ENCODE peak calls at places on chromosome 19, in seven cellular contexts. One of them, this sample, is unnamed.

GRCh38 chr19:35404879-35405622 is 34.2 kb downstream of the GPR42 start:
- DNase-seq in AG04450: peak
- DNase-seq in ACHN: peak
- DNase-seq in head of caudate nucleus: no peak
- DNase-seq in AML-193: no peak
- DNase-seq in mesenteric fat pad: no peak
- DNase-seq in activated CD8-positive, alpha-beta memory T cell treated with anti-CD3 and anti-CD28 coated beads, Interleukin-2, amount 50 U/mL, for 48 hours: peak
- DNase-seq in this sample: peak

GRCh38 chr19:19909654-19910053 is 8.9 kb downstream of the ZNF93 start:
- DNase-seq in AG04450: no peak
- DNase-seq in mesenteric fat pad: no peak
- DNase-seq in activated CD8-positive, alpha-beta memory T cell treated with anti-CD3 and anti-CD28 coated beads, Interleukin-2, amount 50 U/mL, for 48 hours: no peak
- DNase-seq in head of caudate nucleus: no peak
- DNase-seq in AML-193: no peak
- DNase-seq in ACHN: no peak
- DNase-seq in this sample: no peak

GRCh38 chr19:7870571-7871279 is 3.5 kb downstream of the PRR36 start:
- DNase-seq in AML-193: peak
- DNase-seq in AG04450: no peak
- DNase-seq in mesenteric fat pad: no peak
- DNase-seq in ACHN: peak
- DNase-seq in head of caudate nucleus: peak
- DNase-seq in activated CD8-positive, alpha-beta memory T cell treated with anti-CD3 and anti-CD28 coated beads, Interleukin-2, amount 50 U/mL, for 48 hours: peak
- DNase-seq in this sample: no peak

GRCh38 chr19:5166262-5166661 is 174.3 kb downstream of the PTPRS start:
- DNase-seq in activated CD8-positive, alpha-beta memory T cell treated with anti-CD3 and anti-CD28 coated beads, Interleukin-2, amount 50 U/mL, for 48 hours: no peak
- DNase-seq in head of caudate nucleus: no peak
- DNase-seq in ACHN: no peak
- DNase-seq in AML-193: no peak
- DNase-seq in AG04450: no peak
- DNase-seq in mesenteric fat pad: no peak
- DNase-seq in this sample: peak

GRCh38 chr19:8615813-8616596 is 5.5 kb upstream of the ADAMTS10 start:
- DNase-seq in ACHN: peak
- DNase-seq in AG04450: no peak
- DNase-seq in head of caudate nucleus: peak
- DNase-seq in AML-193: peak
- DNase-seq in activated CD8-positive, alpha-beta memory T cell treated with anti-CD3 and anti-CD28 coated beads, Interleukin-2, amount 50 U/mL, for 48 hours: peak
- DNase-seq in mesenteric fat pad: no peak
- DNase-seq in this sample: no peak

GRCh38 chr19:34661357-34661756 is 15.6 kb downstream of the SCGB2B2 start:
- DNase-seq in mesenteric fat pad: no peak
- DNase-seq in activated CD8-positive, alpha-beta memory T cell treated with anti-CD3 and anti-CD28 coated beads, Interleukin-2, amount 50 U/mL, for 48 hours: no peak
- DNase-seq in head of caudate nucleus: no peak
- DNase-seq in AG04450: no peak
- DNase-seq in AML-193: no peak
- DNase-seq in ACHN: no peak
- DNase-seq in this sample: no peak

GRCh38 chr19:41537789-41538188 is 38.2 kb upstream of the CEACAM21 start:
- DNase-seq in activated CD8-positive, alpha-beta memory T cell treated with anti-CD3 and anti-CD28 coated beads, Interleukin-2, amount 50 U/mL, for 48 hours: no peak
- DNase-seq in AML-193: peak
- DNase-seq in head of caudate nucleus: no peak
- DNase-seq in mesenteric fat pad: no peak
- DNase-seq in AG04450: no peak
- DNase-seq in ACHN: no peak
- DNase-seq in this sample: no peak

GRCh38 chr19:19034204-19034624 is 811 bp downstream of the ARMC6 start:
- DNase-seq in activated CD8-positive, alpha-beta memory T cell treated with anti-CD3 and anti-CD28 coated beads, Interleukin-2, amount 50 U/mL, for 48 hours: peak
- DNase-seq in AML-193: peak
- DNase-seq in AG04450: no peak
- DNase-seq in mesenteric fat pad: no peak
- DNase-seq in head of caudate nucleus: peak
- DNase-seq in ACHN: peak
- DNase-seq in this sample: no peak

GRCh38 chr19:39759457-39760184 is 19.0 kb upstream of the LEUTX start:
- DNase-seq in AML-193: no peak
- DNase-seq in mesenteric fat pad: no peak
- DNase-seq in ACHN: no peak
- DNase-seq in head of caudate nucleus: no peak
- DNase-seq in AG04450: no peak
- DNase-seq in activated CD8-positive, alpha-beta memory T cell treated with anti-CD3 and anti-CD28 coated beads, Interleukin-2, amount 50 U/mL, for 48 hours: no peak
- DNase-seq in this sample: no peak

GRCh38 chr19:48511800-48512503 is at the start of gene LMTK3:
- DNase-seq in activated CD8-positive, alpha-beta memory T cell treated with anti-CD3 and anti-CD28 coated beads, Interleukin-2, amount 50 U/mL, for 48 hours: peak
- DNase-seq in head of caudate nucleus: peak
- DNase-seq in AG04450: no peak
- DNase-seq in ACHN: no peak
- DNase-seq in AML-193: no peak
- DNase-seq in mesenteric fat pad: no peak
- DNase-seq in this sample: no peak

GRCh38 chr19:54041969-54042606 is 21.6 kb downstream of the VSTM1 start:
- DNase-seq in AML-193: no peak
- DNase-seq in AG04450: no peak
- DNase-seq in head of caudate nucleus: no peak
- DNase-seq in ACHN: peak
- DNase-seq in mesenteric fat pad: no peak
- DNase-seq in activated CD8-positive, alpha-beta memory T cell treated with anti-CD3 and anti-CD28 coated beads, Interleukin-2, amount 50 U/mL, for 48 hours: no peak
- DNase-seq in this sample: no peak

GRCh38 chr19:50795665-50796073 is 5.5 kb downstream of the ACP4 start:
- DNase-seq in ACHN: no peak
- DNase-seq in AML-193: no peak
- DNase-seq in activated CD8-positive, alpha-beta memory T cell treated with anti-CD3 and anti-CD28 coated beads, Interleukin-2, amount 50 U/mL, for 48 hours: peak
- DNase-seq in head of caudate nucleus: no peak
- DNase-seq in mesenteric fat pad: no peak
- DNase-seq in AG04450: no peak
- DNase-seq in this sample: no peak

GRCh38 chr19:1206063-1206732 is 620 bp downstream of the STK11 start:
- DNase-seq in AG04450: no peak
- DNase-seq in AML-193: no peak
- DNase-seq in activated CD8-positive, alpha-beta memory T cell treated with anti-CD3 and anti-CD28 coated beads, Interleukin-2, amount 50 U/mL, for 48 hours: no peak
- DNase-seq in mesenteric fat pad: no peak
- DNase-seq in ACHN: no peak
- DNase-seq in head of caudate nucleus: no peak
- DNase-seq in this sample: no peak

GRCh38 chr19:50230379-50231351 is 27.2 kb downstream of the MYH14 start:
- DNase-seq in AML-193: no peak
- DNase-seq in ACHN: no peak
- DNase-seq in head of caudate nucleus: no peak
- DNase-seq in activated CD8-positive, alpha-beta memory T cell treated with anti-CD3 and anti-CD28 coated beads, Interleukin-2, amount 50 U/mL, for 48 hours: no peak
- DNase-seq in mesenteric fat pad: no peak
- DNase-seq in AG04450: no peak
- DNase-seq in this sample: no peak

GRCh38 chr19:55256562-55257460 is 2.0 kb downstream of the PPP6R1 start:
- DNase-seq in mesenteric fat pad: no peak
- DNase-seq in activated CD8-positive, alpha-beta memory T cell treated with anti-CD3 and anti-CD28 coated beads, Interleukin-2, amount 50 U/mL, for 48 hours: peak
- DNase-seq in AML-193: no peak
- DNase-seq in head of caudate nucleus: no peak
- DNase-seq in ACHN: no peak
- DNase-seq in AG04450: no peak
- DNase-seq in this sample: no peak

GRCh38 chr19:47854459-47854858 is 4.6 kb upstream of the TPRX2 start:
- DNase-seq in AG04450: no peak
- DNase-seq in activated CD8-positive, alpha-beta memory T cell treated with anti-CD3 and anti-CD28 coated beads, Interleukin-2, amount 50 U/mL, for 48 hours: no peak
- DNase-seq in mesenteric fat pad: no peak
- DNase-seq in head of caudate nucleus: no peak
- DNase-seq in AML-193: no peak
- DNase-seq in ACHN: no peak
- DNase-seq in this sample: no peak

GRCh38 chr19:53908933-53909415 is at the start of gene CACNG7:
- DNase-seq in activated CD8-positive, alpha-beta memory T cell treated with anti-CD3 and anti-CD28 coated beads, Interleukin-2, amount 50 U/mL, for 48 hours: no peak
- DNase-seq in ACHN: no peak
- DNase-seq in AML-193: no peak
- DNase-seq in mesenteric fat pad: no peak
- DNase-seq in head of caudate nucleus: peak
- DNase-seq in AG04450: no peak
- DNase-seq in this sample: no peak

GRCh38 chr19:11964496-11964857 is 363 bp upstream of the ZNF763 start:
- DNase-seq in activated CD8-positive, alpha-beta memory T cell treated with anti-CD3 and anti-CD28 coated beads, Interleukin-2, amount 50 U/mL, for 48 hours: no peak
- DNase-seq in ACHN: no peak
- DNase-seq in AML-193: no peak
- DNase-seq in head of caudate nucleus: no peak
- DNase-seq in mesenteric fat pad: no peak
- DNase-seq in AG04450: no peak
- DNase-seq in this sample: no peak

GRCh38 chr19:45280471-45280961 is 29.4 kb downstream of the MARK4 start:
- DNase-seq in head of caudate nucleus: peak
- DNase-seq in ACHN: no peak
- DNase-seq in AML-193: no peak
- DNase-seq in AG04450: no peak
- DNase-seq in mesenteric fat pad: no peak
- DNase-seq in activated CD8-positive, alpha-beta memory T cell treated with anti-CD3 and anti-CD28 coated beads, Interleukin-2, amount 50 U/mL, for 48 hours: no peak
- DNase-seq in this sample: no peak

GRCh38 chr19:46786236-46787039 is 2.0 kb downstream of the SLC1A5 start:
- DNase-seq in AML-193: peak
- DNase-seq in AG04450: peak
- DNase-seq in ACHN: peak
- DNase-seq in head of caudate nucleus: peak
- DNase-seq in mesenteric fat pad: peak
- DNase-seq in activated CD8-positive, alpha-beta memory T cell treated with anti-CD3 and anti-CD28 coated beads, Interleukin-2, amount 50 U/mL, for 48 hours: peak
- DNase-seq in this sample: peak

GRCh38 chr19:28726533-28726932 is 486.4 kb downstream of the UQCRFS1 start:
- DNase-seq in ACHN: no peak
- DNase-seq in AML-193: no peak
- DNase-seq in activated CD8-positive, alpha-beta memory T cell treated with anti-CD3 and anti-CD28 coated beads, Interleukin-2, amount 50 U/mL, for 48 hours: no peak
- DNase-seq in AG04450: no peak
- DNase-seq in mesenteric fat pad: no peak
- DNase-seq in head of caudate nucleus: no peak
- DNase-seq in this sample: no peak

GRCh38 chr19:55690109-55690768 is 15.2 kb downstream of the EPN1 start:
- DNase-seq in activated CD8-positive, alpha-beta memory T cell treated with anti-CD3 and anti-CD28 coated beads, Interleukin-2, amount 50 U/mL, for 48 hours: no peak
- DNase-seq in AML-193: no peak
- DNase-seq in mesenteric fat pad: no peak
- DNase-seq in ACHN: no peak
- DNase-seq in head of caudate nucleus: no peak
- DNase-seq in AG04450: no peak
- DNase-seq in this sample: no peak

GRCh38 chr19:32442650-32443049 is 37.1 kb downstream of the DPY19L3 start:
- DNase-seq in ACHN: no peak
- DNase-seq in head of caudate nucleus: peak
- DNase-seq in AML-193: no peak
- DNase-seq in AG04450: no peak
- DNase-seq in mesenteric fat pad: no peak
- DNase-seq in activated CD8-positive, alpha-beta memory T cell treated with anti-CD3 and anti-CD28 coated beads, Interleukin-2, amount 50 U/mL, for 48 hours: no peak
- DNase-seq in this sample: no peak

GRCh38 chr19:47448360-47448727 is 23.3 kb downstream of the SLC8A2 start:
- DNase-seq in AG04450: no peak
- DNase-seq in mesenteric fat pad: no peak
- DNase-seq in AML-193: no peak
- DNase-seq in head of caudate nucleus: no peak
- DNase-seq in ACHN: no peak
- DNase-seq in activated CD8-positive, alpha-beta memory T cell treated with anti-CD3 and anti-CD28 coated beads, Interleukin-2, amount 50 U/mL, for 48 hours: no peak
- DNase-seq in this sample: no peak

GRCh38 chr19:42596391-42597071 is 1.8 kb upstream of the CEACAM8 start:
- DNase-seq in ACHN: peak
- DNase-seq in AML-193: peak
- DNase-seq in head of caudate nucleus: no peak
- DNase-seq in mesenteric fat pad: no peak
- DNase-seq in AG04450: no peak
- DNase-seq in activated CD8-positive, alpha-beta memory T cell treated with anti-CD3 and anti-CD28 coated beads, Interleukin-2, amount 50 U/mL, for 48 hours: peak
- DNase-seq in this sample: no peak

GRCh38 chr19:53880716-53881481 is 1.1 kb upstream of the PRKCG start:
- DNase-seq in mesenteric fat pad: no peak
- DNase-seq in AML-193: no peak
- DNase-seq in activated CD8-positive, alpha-beta memory T cell treated with anti-CD3 and anti-CD28 coated beads, Interleukin-2, amount 50 U/mL, for 48 hours: no peak
- DNase-seq in AG04450: no peak
- DNase-seq in head of caudate nucleus: no peak
- DNase-seq in ACHN: no peak
- DNase-seq in this sample: no peak

GRCh38 chr19:13098291-13099072 is 4.2 kb downstream of the LYL1 start:
- DNase-seq in activated CD8-positive, alpha-beta memory T cell treated with anti-CD3 and anti-CD28 coated beads, Interleukin-2, amount 50 U/mL, for 48 hours: no peak
- DNase-seq in AML-193: peak
- DNase-seq in ACHN: no peak
- DNase-seq in AG04450: no peak
- DNase-seq in mesenteric fat pad: no peak
- DNase-seq in head of caudate nucleus: no peak
- DNase-seq in this sample: no peak

GRCh38 chr19:7257148-7258041 is 36.8 kb downstream of the INSR start:
- DNase-seq in AML-193: no peak
- DNase-seq in mesenteric fat pad: no peak
- DNase-seq in ACHN: no peak
- DNase-seq in AG04450: no peak
- DNase-seq in activated CD8-positive, alpha-beta memory T cell treated with anti-CD3 and anti-CD28 coated beads, Interleukin-2, amount 50 U/mL, for 48 hours: no peak
- DNase-seq in head of caudate nucleus: peak
- DNase-seq in this sample: no peak

GRCh38 chr19:6739884-6740588 is 556 bp downstream of the TRIP10 start:
- DNase-seq in ACHN: peak
- DNase-seq in mesenteric fat pad: no peak
- DNase-seq in head of caudate nucleus: no peak
- DNase-seq in AML-193: no peak
- DNase-seq in AG04450: no peak
- DNase-seq in activated CD8-positive, alpha-beta memory T cell treated with anti-CD3 and anti-CD28 coated beads, Interleukin-2, amount 50 U/mL, for 48 hours: no peak
- DNase-seq in this sample: no peak

GRCh38 chr19:6740589-6741348 is 1.3 kb downstream of the TRIP10 start:
- DNase-seq in mesenteric fat pad: no peak
- DNase-seq in head of caudate nucleus: no peak
- DNase-seq in activated CD8-positive, alpha-beta memory T cell treated with anti-CD3 and anti-CD28 coated beads, Interleukin-2, amount 50 U/mL, for 48 hours: peak
- DNase-seq in AML-193: no peak
- DNase-seq in ACHN: peak
- DNase-seq in AG04450: no peak
- DNase-seq in this sample: no peak

GRCh38 chr19:8005534-8006256 is at the start of gene ELAVL1:
- DNase-seq in head of caudate nucleus: peak
- DNase-seq in mesenteric fat pad: peak
- DNase-seq in AG04450: peak
- DNase-seq in AML-193: peak
- DNase-seq in activated CD8-positive, alpha-beta memory T cell treated with anti-CD3 and anti-CD28 coated beads, Interleukin-2, amount 50 U/mL, for 48 hours: peak
- DNase-seq in ACHN: peak
- DNase-seq in this sample: peak

GRCh38 chr19:7944177-7944761 is 803 bp upstream of the TIMM44 start:
- DNase-seq in mesenteric fat pad: no peak
- DNase-seq in activated CD8-positive, alpha-beta memory T cell treated with anti-CD3 and anti-CD28 coated beads, Interleukin-2, amount 50 U/mL, for 48 hours: peak
- DNase-seq in head of caudate nucleus: peak
- DNase-seq in AG04450: peak
- DNase-seq in AML-193: peak
- DNase-seq in ACHN: peak
- DNase-seq in this sample: peak

GRCh38 chr19:49301165-49301865 is 23.7 kb downstream of the SLC6A16 start:
- DNase-seq in mesenteric fat pad: peak
- DNase-seq in ACHN: peak
- DNase-seq in activated CD8-positive, alpha-beta memory T cell treated with anti-CD3 and anti-CD28 coated beads, Interleukin-2, amount 50 U/mL, for 48 hours: peak
- DNase-seq in head of caudate nucleus: peak
- DNase-seq in AG04450: no peak
- DNase-seq in AML-193: peak
- DNase-seq in this sample: no peak

GRCh38 chr19:37966211-37967072 is 59.4 kb downstream of the SIPA1L3 start:
- DNase-seq in activated CD8-positive, alpha-beta memory T cell treated with anti-CD3 and anti-CD28 coated beads, Interleukin-2, amount 50 U/mL, for 48 hours: no peak
- DNase-seq in AML-193: no peak
- DNase-seq in ACHN: peak
- DNase-seq in AG04450: no peak
- DNase-seq in head of caudate nucleus: no peak
- DNase-seq in mesenteric fat pad: no peak
- DNase-seq in this sample: no peak

GRCh38 chr19:17950310-17951150 is 16.4 kb upstream of the KCNN1 start:
- DNase-seq in ACHN: no peak
- DNase-seq in activated CD8-positive, alpha-beta memory T cell treated with anti-CD3 and anti-CD28 coated beads, Interleukin-2, amount 50 U/mL, for 48 hours: no peak
- DNase-seq in mesenteric fat pad: no peak
- DNase-seq in head of caudate nucleus: no peak
- DNase-seq in AML-193: no peak
- DNase-seq in AG04450: no peak
- DNase-seq in this sample: no peak

This sample was measured in skeletal muscle cell.